ENCODE peak calls at places on chromosomes 12 and 14, in four cellular contexts. J is lower leg skin, N is transverse colon, D is gastrocnemius medialis. F is an unnamed sample.

GRCh38 chr14:101824339-101824727 is 62.8 kb downstream of the PPP2R5C start:
- DNase-seq in J (no peak), N (no peak), D (no peak), F (no peak)

GRCh38 chr14:81855007-81855406 is 321.4 kb upstream of the SEL1L start:
- DNase-seq in J (no peak), N (no peak), D (no peak), F (no peak)

GRCh38 chr12:56599041-56599440 is 31.1 kb downstream of the BAZ2A start:
- DNase-seq in J (no peak), N (no peak), D (no peak), F (no peak)

GRCh38 chr12:107103097-107103496 is 9.7 kb upstream of the CRY1 start:
- DNase-seq in J (no peak), N (no peak), D (no peak), F (no peak)

GRCh38 chr14:70943838-70944237 is 36.6 kb downstream of the PCNX1 start:
- DNase-seq in J (no peak), N (no peak), D (no peak), F (no peak)

GRCh38 chr12:117564885-117565284 is 203.5 kb upstream of the NOS1 start:
- DNase-seq in J (no peak), N (no peak), D (no peak), F (no peak)

GRCh38 chr12:100651694-100652093 is 78.2 kb downstream of the GAS2L3 start:
- DNase-seq in J (no peak), N (no peak), D (no peak), F (no peak)

GRCh38 chr12:94149781-94150482 is 1.6 kb downstream of the PLXNC1 start:
- DNase-seq in J (peak), N (peak), D (no peak), F (no peak)

GRCh38 chr12:130266751-130267150 is 70.9 kb upstream of the PIWIL1 start:
- DNase-seq in J (peak), N (no peak), D (no peak), F (no peak)

GRCh38 chr14:61511558-61511924 is 183.8 kb upstream of the HIF1A start:
- DNase-seq in J (no peak), N (no peak), D (no peak), F (no peak)

GRCh38 chr12:75294338-75294737 is 35.8 kb downstream of the CAPS2 start:
- DNase-seq in J (no peak), N (no peak), D (no peak), F (no peak)

GRCh38 chr12:75294797-75295196 is 35.3 kb downstream of the CAPS2 start:
- DNase-seq in J (no peak), N (no peak), D (no peak), F (no peak)

GRCh38 chr12:75291014-75291413 is 39.1 kb downstream of the CAPS2 start:
- DNase-seq in J (no peak), N (no peak), D (no peak), F (no peak)

DNA sequence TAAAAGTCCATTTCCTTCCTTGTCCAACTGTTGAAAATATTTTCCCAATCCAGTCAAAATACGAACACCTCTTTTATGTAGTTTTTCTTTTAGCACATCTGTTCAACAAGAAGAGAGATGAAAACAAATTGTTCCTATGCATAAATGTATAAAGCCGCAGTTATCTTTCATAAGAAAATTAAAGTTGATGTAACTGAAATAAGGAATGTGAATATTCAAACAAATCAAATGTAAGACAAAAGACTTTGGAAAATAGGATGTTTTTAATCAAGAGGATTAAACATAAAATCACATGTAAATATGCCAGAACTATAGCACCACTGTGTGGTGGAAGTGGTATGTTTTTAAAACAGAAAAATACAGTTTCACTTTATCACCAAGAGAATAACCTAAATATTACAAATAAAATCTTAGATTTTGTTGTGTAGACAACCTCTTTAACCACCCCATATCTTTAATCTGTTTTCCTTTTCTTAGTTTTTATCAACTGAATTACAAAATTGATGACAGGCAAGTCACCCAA is 40.4 kb downstream of the CAPS2 start:
- DNase-seq in J (no peak), N (no peak), D (no peak), F (no peak)
- TF ChIP-seq CTCF in J (no peak), N (no peak), D (no peak), F (no peak)

DNA sequence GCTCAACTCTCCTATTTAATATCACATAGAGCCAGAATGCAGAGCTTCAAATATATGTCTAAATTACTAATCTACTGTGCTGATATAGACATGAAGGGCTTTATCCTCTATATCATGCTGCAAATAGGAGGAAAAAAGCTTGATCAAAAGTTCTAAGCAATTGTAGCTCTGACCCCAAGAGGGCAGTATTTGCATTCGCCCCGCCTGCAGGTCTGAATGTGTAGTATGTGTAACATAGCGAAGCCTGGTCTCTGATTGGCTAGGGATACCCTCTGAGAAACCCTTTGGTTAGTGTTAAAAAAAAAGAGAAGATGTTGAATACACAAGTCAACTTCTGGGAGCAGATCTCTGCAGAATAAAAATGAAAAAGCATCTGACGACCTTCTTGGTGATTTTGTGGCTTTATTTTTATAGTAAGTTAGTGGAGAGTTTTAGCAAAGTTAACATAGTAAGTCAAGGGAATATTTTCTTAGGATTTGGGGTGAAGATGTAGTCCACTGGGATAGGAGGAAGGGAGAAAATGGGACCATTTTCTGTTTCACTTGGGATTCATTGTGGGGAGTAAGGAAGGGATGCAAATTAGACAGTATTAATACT is 151.6 kb upstream of the OR4E1 start:
- DNase-seq in J (no peak), N (no peak), D (no peak), F (no peak)
- TF ChIP-seq CTCF in J (no peak), N (peak), D (no peak), F (no peak)

DNA sequence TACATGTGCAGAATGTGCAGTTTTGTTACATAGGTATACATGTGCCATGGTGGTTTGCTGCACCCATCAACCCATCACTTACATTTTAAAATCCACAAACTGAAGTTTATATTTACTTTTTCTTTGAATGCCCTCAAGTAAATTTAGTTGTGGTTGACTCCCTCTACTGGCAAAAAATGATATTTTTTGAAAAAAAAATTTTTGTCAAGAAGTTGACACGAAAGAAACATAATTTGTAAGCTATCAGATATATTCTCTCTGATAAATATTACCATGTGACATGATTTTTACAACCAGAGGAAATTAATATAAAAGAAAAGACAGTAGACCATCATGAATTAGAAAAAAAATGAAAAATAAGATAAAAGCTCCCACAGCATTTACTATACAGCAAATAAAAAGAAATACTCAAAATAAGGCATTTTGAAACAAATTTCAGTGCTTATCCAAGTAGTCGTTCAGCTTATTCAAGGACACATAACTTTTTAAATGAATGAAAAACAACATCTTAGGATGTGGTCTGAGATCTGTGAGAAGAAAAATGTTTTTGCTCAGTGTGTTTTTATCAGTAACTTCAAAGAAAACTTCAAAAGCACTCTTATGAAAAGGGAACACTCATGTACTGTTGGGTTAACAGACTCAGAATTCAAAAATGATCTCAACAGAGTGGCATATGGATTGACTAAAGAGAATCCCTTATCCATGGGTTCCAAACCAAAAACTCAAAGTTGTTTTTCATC is 30.0 kb upstream of the GRIP1 start:
- DNase-seq in J (no peak), N (no peak), D (no peak), F (no peak)
- TF ChIP-seq CTCF in J (no peak), N (peak), D (no peak), F (no peak)

GRCh38 chr14:50717826-50718225 is 49.7 kb upstream of the SAV1 start:
- DNase-seq in J (no peak), N (no peak), D (no peak), F (no peak)

GRCh38 chr14:50711043-50711442 is 42.9 kb upstream of the SAV1 start:
- DNase-seq in J (no peak), N (no peak), D (no peak), F (no peak)

GRCh38 chr14:50719911-50720759 is 52.0 kb upstream of the SAV1 start:
- DNase-seq in J (no peak), N (no peak), D (no peak), F (no peak)

GRCh38 chr14:50718949-50719348 is 50.8 kb upstream of the SAV1 start:
- DNase-seq in J (no peak), N (no peak), D (no peak), F (no peak)

GRCh38 chr14:50714452-50715073 is 46.5 kb upstream of the SAV1 start:
- DNase-seq in J (no peak), N (no peak), D (no peak), F (no peak)
- TF ChIP-seq CTCF in J (no peak), N (peak), D (peak), F (no peak)

DNA sequence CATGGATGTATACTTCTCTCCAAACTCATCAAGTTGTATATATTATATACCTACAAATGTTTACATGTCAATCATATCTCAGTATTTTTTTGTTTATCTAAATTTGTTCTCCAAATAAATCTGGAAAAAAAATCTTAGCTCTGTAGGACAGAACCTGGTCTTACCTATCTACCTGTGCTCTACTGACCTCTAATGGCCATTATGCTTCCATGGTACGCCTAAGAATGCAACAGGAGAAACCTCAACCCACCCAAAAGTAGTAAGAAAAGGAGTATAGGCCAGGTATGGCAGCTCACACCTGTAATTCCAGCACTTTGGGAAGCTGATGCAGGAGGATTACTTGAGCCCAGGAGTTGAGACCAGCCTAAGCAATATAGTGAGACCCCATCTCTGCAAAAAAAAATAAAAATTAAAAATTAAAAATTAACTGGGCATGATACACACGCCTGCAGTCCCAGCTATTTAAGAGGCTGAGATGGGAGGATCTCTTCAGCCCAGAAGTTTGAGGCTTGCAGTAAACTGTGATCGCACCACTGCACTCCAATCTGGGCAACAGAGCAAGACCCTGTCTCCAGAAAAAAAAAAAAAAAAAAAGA is 8.7 kb downstream of the OR11H4 start:
- DNase-seq in J (no peak), N (no peak), D (no peak), F (no peak)
- TF ChIP-seq CTCF in J (no peak), N (no peak), D (no peak), F (no peak)

GRCh38 chr14:99662846-99663245 is 17.9 kb downstream of the HHIPL1 start:
- DNase-seq in J (no peak), N (no peak), D (no peak), F (no peak)

GRCh38 chr14:99667045-99667444 is 17.1 kb upstream of the CYP46A1 start:
- DNase-seq in J (no peak), N (no peak), D (no peak), F (no peak)

GRCh38 chr14:99666533-99666932 is 17.6 kb upstream of the CYP46A1 start:
- DNase-seq in J (no peak), N (no peak), D (no peak), F (no peak)

GRCh38 chr14:99664636-99665273 is 19.3 kb upstream of the CYP46A1 start:
- DNase-seq in J (no peak), N (no peak), D (no peak), F (no peak)

DNA sequence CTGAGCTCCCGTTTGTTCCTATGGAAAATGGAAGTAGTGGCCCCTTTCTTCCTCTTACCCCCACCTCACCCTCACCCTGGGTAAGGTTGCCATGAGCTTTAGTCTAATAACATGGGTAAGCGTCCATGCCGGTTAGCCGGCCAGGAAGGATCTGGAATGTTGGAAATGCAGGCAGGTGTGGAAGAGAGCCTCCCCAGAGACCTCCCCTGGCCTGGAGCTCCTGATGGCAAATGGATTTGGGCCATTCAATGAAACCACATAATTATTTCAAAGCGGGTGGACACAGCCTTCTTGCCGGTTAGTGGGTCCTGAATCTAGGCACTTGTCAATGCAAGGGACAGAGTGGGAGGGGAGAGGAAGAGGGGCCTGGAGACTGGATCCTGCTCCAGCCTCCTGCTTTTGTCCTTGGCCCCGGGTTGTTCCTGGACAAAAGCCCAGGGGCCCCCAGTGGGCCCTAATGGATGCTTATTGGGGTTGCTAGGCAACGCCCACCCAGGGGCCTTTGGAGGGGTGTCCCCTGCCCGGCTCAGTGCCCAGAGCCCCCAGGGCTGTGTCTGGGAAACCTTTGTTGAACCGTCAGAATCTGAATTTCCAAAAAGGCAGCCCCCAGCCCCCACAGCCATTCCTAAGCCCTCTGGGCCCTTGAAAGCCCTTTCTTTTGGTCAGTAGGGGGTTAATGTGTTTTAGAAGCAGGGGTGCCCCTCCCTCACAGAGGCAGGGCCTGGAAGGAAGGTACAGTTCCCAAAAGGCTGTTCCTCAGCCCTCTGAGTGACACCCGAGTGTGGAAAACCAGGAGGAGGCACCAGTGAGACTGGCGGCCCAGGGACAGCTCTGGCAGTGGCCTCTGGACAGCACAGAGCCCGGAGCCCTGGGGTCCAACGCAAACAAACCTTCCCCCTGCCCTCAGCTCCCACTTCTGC is 19.0 kb downstream of the HHIPL1 start:
- DNase-seq in J (no peak), N (no peak), D (no peak), F (no peak)
- TF ChIP-seq CTCF in J (no peak), N (no peak), D (no peak), F (no peak)

DNA sequence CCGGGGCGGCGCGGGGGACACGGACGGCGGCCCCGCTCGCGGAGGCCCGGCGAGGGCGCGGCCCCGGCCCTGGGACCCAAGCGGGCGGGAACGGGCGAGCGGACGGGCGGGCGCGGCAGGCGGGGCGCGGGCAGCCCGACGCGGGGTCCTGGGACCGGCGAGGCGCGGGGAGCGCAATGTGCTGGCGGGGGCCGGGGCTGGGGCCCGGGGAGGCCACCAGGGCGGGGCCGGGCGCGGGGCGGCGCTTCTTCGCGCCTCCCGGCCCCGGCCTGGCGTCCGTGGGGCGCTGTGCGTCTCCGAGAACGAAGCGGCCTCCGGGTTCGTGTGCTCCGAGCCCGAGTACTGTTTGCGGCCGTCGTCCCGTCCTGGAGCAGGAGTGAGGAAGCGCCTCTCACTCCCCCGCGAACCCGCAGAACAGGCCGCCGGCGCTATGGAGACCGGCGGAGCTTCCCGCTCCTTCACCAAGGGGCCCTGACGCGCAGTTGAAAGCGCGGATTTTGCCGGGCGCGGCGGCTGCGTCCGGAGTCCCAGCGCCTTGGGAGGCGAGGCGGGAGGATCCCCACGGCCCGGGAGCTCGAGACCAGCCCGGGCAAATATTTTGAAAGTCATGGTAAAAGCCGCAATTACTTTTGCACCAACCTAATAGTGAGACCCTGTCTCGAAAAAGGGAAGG is 415 bp upstream of the ANKLE2 start:
- DNase-seq in J (peak), N (peak), D (peak), F (peak)
- TF ChIP-seq CTCF in J (no peak), N (peak), D (peak), F (no peak)

GRCh38 chr12:111692575-111693210 is 6.8 kb downstream of the ACAD10 start:
- DNase-seq in J (no peak), N (no peak), D (no peak), F (no peak)
- TF ChIP-seq CTCF in J (no peak), N (no peak), D (no peak), F (no peak)

GRCh38 chr14:53401646-53402045 is 248.5 kb upstream of the DDHD1 start:
- DNase-seq in J (no peak), N (no peak), D (no peak), F (no peak)

DNA sequence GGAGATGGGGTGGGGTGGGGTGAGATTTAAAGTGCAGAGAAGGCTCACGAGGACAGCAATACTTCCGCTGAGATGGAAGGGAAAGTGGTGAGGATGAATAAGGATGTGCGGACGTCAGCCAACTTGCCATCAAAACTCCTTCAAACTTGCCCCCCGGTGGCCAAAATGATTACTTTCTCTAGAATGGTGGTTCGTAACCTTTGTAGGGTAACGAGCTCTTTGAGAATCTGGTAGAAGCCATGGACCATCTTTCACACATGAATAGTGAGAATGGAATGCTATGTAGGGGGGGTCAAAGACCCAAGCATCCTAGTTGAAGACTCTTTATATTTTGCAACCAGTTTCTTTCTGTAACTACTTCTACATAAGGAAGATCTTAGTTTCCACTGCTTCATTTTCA is 245.9 kb upstream of the DDHD1 start:
- DNase-seq in J (no peak), N (no peak), D (no peak), F (no peak)
- TF ChIP-seq CTCF in J (no peak), N (no peak), D (no peak), F (no peak)